ENCODE peak calls at places on chromosomes 12 and 14, in seven cellular contexts. One of them, this sample, is unnamed.

GRCh38 chr12:10960260-10960659 is 21.2 kb upstream of the TAS2R14 start:
- DNase-seq in H9: no peak
- DNase-seq in neural progenitor cell: no peak
- DNase-seq in fibroblast of lung: no peak
- DNase-seq in HepG2: no peak
- DNase-seq in A549: no peak
- DNase-seq in hepatocyte: no peak
- DNase-seq in this sample: no peak

GRCh38 chr14:65019944-65020566 is 33.4 kb downstream of the FNTB start:
- DNase-seq in H9: peak; percentile 42
- DNase-seq in neural progenitor cell: peak; percentile 81
- DNase-seq in fibroblast of lung: peak; percentile 83
- DNase-seq in HepG2: peak; percentile 85
- DNase-seq in A549: peak; percentile 80
- DNase-seq in hepatocyte: peak; percentile 79
- DNase-seq in this sample: no peak

GRCh38 chr14:101551729-101552595 is 9.3 kb upstream of the DIO3 start:
- DNase-seq in H9: no peak
- DNase-seq in neural progenitor cell: no peak
- DNase-seq in fibroblast of lung: no peak
- DNase-seq in HepG2: no peak
- DNase-seq in A549: no peak
- DNase-seq in hepatocyte: no peak
- DNase-seq in this sample: no peak

GRCh38 chr14:61179776-61180398 is 101.3 kb downstream of the TMEM30B start:
- DNase-seq in H9: no peak
- DNase-seq in neural progenitor cell: no peak
- DNase-seq in fibroblast of lung: peak; percentile 67
- DNase-seq in HepG2: no peak
- DNase-seq in A549: no peak
- DNase-seq in hepatocyte: no peak
- DNase-seq in this sample: no peak

GRCh38 chr12:121719926-121720414 is 7.4 kb downstream of the TMEM120B start:
- DNase-seq in H9: no peak
- DNase-seq in neural progenitor cell: no peak
- DNase-seq in fibroblast of lung: peak; percentile 93
- DNase-seq in HepG2: no peak
- DNase-seq in A549: peak; percentile 66
- DNase-seq in hepatocyte: peak; percentile 40
- DNase-seq in this sample: no peak

GRCh38 chr12:47033797-47034555 is 45.4 kb upstream of the PCED1B start:
- DNase-seq in H9: no peak
- DNase-seq in neural progenitor cell: no peak
- DNase-seq in fibroblast of lung: peak; percentile 84
- DNase-seq in HepG2: no peak
- DNase-seq in A549: peak; percentile 32
- DNase-seq in hepatocyte: peak; percentile 16
- DNase-seq in this sample: no peak

GRCh38 chr12:63070709-63071108 is 80.3 kb downstream of the AVPR1A start:
- DNase-seq in H9: no peak
- DNase-seq in neural progenitor cell: no peak
- DNase-seq in fibroblast of lung: peak; percentile 27
- DNase-seq in HepG2: no peak
- DNase-seq in A549: no peak
- DNase-seq in hepatocyte: no peak
- DNase-seq in this sample: no peak

GRCh38 chr12:96986883-96987523 is 79.9 kb downstream of the NEDD1 start:
- DNase-seq in H9: no peak
- DNase-seq in neural progenitor cell: peak; percentile 74
- DNase-seq in fibroblast of lung: peak; percentile 9
- DNase-seq in HepG2: peak; percentile 27
- DNase-seq in A549: peak; percentile 51
- DNase-seq in hepatocyte: peak; percentile 49
- DNase-seq in this sample: no peak

GRCh38 chr14:77142289-77142814 is 761 bp upstream of the ZDHHC22 start:
- DNase-seq in H9: no peak
- DNase-seq in neural progenitor cell: peak; percentile 77
- DNase-seq in fibroblast of lung: no peak
- DNase-seq in HepG2: no peak
- DNase-seq in A549: no peak
- DNase-seq in hepatocyte: no peak
- DNase-seq in this sample: no peak

GRCh38 chr14:63436286-63437098 is 106.7 kb downstream of the PPP2R5E start:
- DNase-seq in H9: no peak
- DNase-seq in neural progenitor cell: no peak
- DNase-seq in fibroblast of lung: no peak
- DNase-seq in HepG2: no peak
- DNase-seq in A549: no peak
- DNase-seq in hepatocyte: no peak
- DNase-seq in this sample: no peak

GRCh38 chr14:63443361-63443760 is 99.8 kb downstream of the PPP2R5E start:
- DNase-seq in H9: no peak
- DNase-seq in neural progenitor cell: no peak
- DNase-seq in fibroblast of lung: no peak
- DNase-seq in HepG2: no peak
- DNase-seq in A549: no peak
- DNase-seq in hepatocyte: no peak
- DNase-seq in this sample: no peak

GRCh38 chr14:63435838-63436237 is 107.3 kb downstream of the PPP2R5E start:
- DNase-seq in H9: no peak
- DNase-seq in neural progenitor cell: no peak
- DNase-seq in fibroblast of lung: peak; percentile 50
- DNase-seq in HepG2: peak; percentile 13
- DNase-seq in A549: peak; percentile 37
- DNase-seq in hepatocyte: peak; percentile 62
- DNase-seq in this sample: no peak

GRCh38 chr14:63435204-63435603 is 108.0 kb downstream of the PPP2R5E start:
- DNase-seq in H9: no peak
- DNase-seq in neural progenitor cell: no peak
- DNase-seq in fibroblast of lung: no peak
- DNase-seq in HepG2: no peak
- DNase-seq in A549: no peak
- DNase-seq in hepatocyte: no peak
- DNase-seq in this sample: no peak

GRCh38 chr14:63438065-63438757 is 105.0 kb downstream of the PPP2R5E start:
- DNase-seq in H9: no peak
- DNase-seq in neural progenitor cell: no peak
- DNase-seq in fibroblast of lung: peak; percentile 96
- DNase-seq in HepG2: peak; percentile 9
- DNase-seq in A549: peak; percentile 81
- DNase-seq in hepatocyte: peak; percentile 58
- DNase-seq in this sample: peak; percentile 21
- H3K4me2 ChIP-seq in H9: no peak overlapping the region
- H3K4me2 ChIP-seq in neural progenitor cell: no peak overlapping the region
- H3K4me2 ChIP-seq in fibroblast of lung: peak overlapping the region; percentile 59
- H3K4me2 ChIP-seq in HepG2: no peak overlapping the region
- H3K4me2 ChIP-seq in A549: peak overlapping the region; percentile 74
- H3K4me2 ChIP-seq in hepatocyte: peak overlapping the region; percentile 59
- H3K4me2 ChIP-seq in this sample: peak overlapping the region; percentile 83

GRCh38 chr12:113598815-113599406 is 127.2 kb upstream of the LHX5 start:
- DNase-seq in H9: no peak
- DNase-seq in neural progenitor cell: no peak
- DNase-seq in fibroblast of lung: no peak
- DNase-seq in HepG2: no peak
- DNase-seq in A549: no peak
- DNase-seq in hepatocyte: no peak
- DNase-seq in this sample: no peak
- TF ChIP-seq CTCF in H9: peak; percentile 40
- TF ChIP-seq CTCF in neural progenitor cell: no peak
- TF ChIP-seq CTCF in fibroblast of lung: no peak
- TF ChIP-seq CTCF in HepG2: no peak
- TF ChIP-seq CTCF in A549: no peak
- TF ChIP-seq CTCF in hepatocyte: no peak
- TF ChIP-seq CTCF in this sample: no peak

DNA sequence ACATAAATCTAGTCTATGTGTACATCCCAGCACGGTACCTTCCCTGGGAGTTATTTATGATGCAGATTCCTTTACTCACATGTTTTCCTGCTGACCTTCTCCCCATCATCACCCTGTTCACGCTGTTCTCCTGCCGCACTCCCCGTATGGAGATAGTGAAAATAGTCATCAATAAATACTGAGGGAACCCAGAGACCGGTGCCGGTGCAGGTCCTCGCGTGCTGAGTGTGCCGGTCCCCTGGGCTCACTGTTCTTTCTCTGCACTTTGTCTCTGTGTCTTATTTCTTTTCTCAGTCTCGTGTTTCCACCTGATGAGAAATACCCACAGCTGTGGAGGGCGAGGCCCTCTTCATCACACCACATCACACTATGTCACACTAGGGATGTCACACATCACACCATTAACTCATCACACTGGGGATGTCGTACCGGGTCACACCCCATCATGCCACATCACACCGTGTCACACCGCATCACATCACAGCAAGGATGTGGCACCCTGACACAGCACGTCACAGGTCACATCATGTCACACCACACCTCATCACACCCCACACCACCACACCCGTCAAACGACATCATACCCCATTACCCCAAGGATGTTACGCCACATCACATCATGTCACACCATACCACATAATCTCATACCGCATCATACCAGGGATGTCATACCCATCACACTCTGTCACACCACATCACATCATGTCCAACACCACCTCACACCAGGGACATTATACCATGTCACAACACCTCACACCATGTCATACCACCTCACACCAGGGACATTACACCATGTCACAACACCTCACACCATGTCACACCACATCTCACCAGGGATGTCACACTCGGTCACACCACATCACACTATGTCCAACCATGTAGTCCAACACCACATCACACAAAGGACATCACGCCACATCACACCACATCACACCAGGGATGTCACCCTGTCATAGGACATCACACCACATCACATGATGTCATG is 207.0 kb downstream of the TMEM121 start:
- DNase-seq in H9: no peak
- DNase-seq in neural progenitor cell: no peak
- DNase-seq in fibroblast of lung: no peak
- DNase-seq in HepG2: no peak
- DNase-seq in A549: no peak
- DNase-seq in hepatocyte: no peak
- DNase-seq in this sample: no peak
- H3K4me2 ChIP-seq in H9: no peak overlapping the region
- H3K4me2 ChIP-seq in neural progenitor cell: no peak overlapping the region
- H3K4me2 ChIP-seq in fibroblast of lung: no peak overlapping the region
- H3K4me2 ChIP-seq in HepG2: no peak overlapping the region
- H3K4me2 ChIP-seq in A549: no peak overlapping the region
- H3K4me2 ChIP-seq in hepatocyte: no peak overlapping the region
- H3K4me2 ChIP-seq in this sample: no peak overlapping the region

GRCh38 chr12:51269174-51270066 is 795 bp downstream of the SMAGP start:
- DNase-seq in H9: peak; percentile 90
- DNase-seq in neural progenitor cell: peak; percentile 90
- DNase-seq in fibroblast of lung: peak; percentile 39
- DNase-seq in HepG2: peak; percentile 54
- DNase-seq in A549: peak; percentile 77
- DNase-seq in hepatocyte: peak; percentile 85
- DNase-seq in this sample: no peak
- TF ChIP-seq CTCF in H9: peak; percentile 77
- TF ChIP-seq CTCF in neural progenitor cell: peak; percentile 71
- TF ChIP-seq CTCF in fibroblast of lung: no peak
- TF ChIP-seq CTCF in HepG2: peak; percentile 89
- TF ChIP-seq CTCF in A549: peak; percentile 77
- TF ChIP-seq CTCF in hepatocyte: peak; percentile 54
- TF ChIP-seq CTCF in this sample: peak; percentile 51

GRCh38 chr12:126040307-126040706 is 975.1 kb downstream of the AACS start:
- DNase-seq in H9: no peak
- DNase-seq in neural progenitor cell: no peak
- DNase-seq in fibroblast of lung: no peak
- DNase-seq in HepG2: no peak
- DNase-seq in A549: no peak
- DNase-seq in hepatocyte: no peak
- DNase-seq in this sample: no peak
- H3K4me2 ChIP-seq in H9: no peak overlapping the region
- H3K4me2 ChIP-seq in neural progenitor cell: no peak overlapping the region
- H3K4me2 ChIP-seq in fibroblast of lung: no peak overlapping the region
- H3K4me2 ChIP-seq in HepG2: no peak overlapping the region
- H3K4me2 ChIP-seq in A549: no peak overlapping the region
- H3K4me2 ChIP-seq in hepatocyte: no peak overlapping the region
- H3K4me2 ChIP-seq in this sample: no peak overlapping the region

This sample was measured in keratinocyte.